ENCODE peak calls at places on chromosomes 13 and 19, in four cellular contexts. C, X, Q and Y are unnamed samples.
A peak's percentile ranks its signal among the peaks of the same experiment; 100 is the strongest.

GRCh38 chr19:6570754-6571153 is 20.2 kb downstream of the CD70 start:
- DNase-seq in C (no peak), X (no peak), Q (no peak), Y (no peak)

GRCh38 chr19:10612515-10613119 is 12.7 kb upstream of the SLC44A2 start:
- DNase-seq in C (no peak), X (no peak), Q (no peak), Y (no peak)

GRCh38 chr19:741506-742131 is 9.3 kb upstream of the MISP start:
- DNase-seq in C (no peak), X (no peak), Q (peak; percentile 44), Y (no peak)

GRCh38 chr13:88701551-88701950 is 1030.4 kb downstream of the SLITRK5 start:
- DNase-seq in C (no peak), X (no peak), Q (no peak), Y (no peak)

GRCh38 chr13:23320926-23321533 is 112.5 kb downstream of the SACS start:
- DNase-seq in C (no peak), X (no peak), Q (no peak), Y (no peak)

GRCh38 chr13:113410472-113411201 is 42.7 kb downstream of the ADPRHL1 start:
- DNase-seq in C (no peak), X (peak; percentile 89), Q (peak; percentile 37), Y (no peak)

GRCh38 chr19:51422053-51422448 is 4.6 kb upstream of the SIGLEC10 start:
- DNase-seq in C (no peak), X (peak; percentile 56), Q (peak; percentile 85), Y (no peak)

GRCh38 chr19:38401148-38401547 is 1.7 kb upstream of the FAM98C start:
- DNase-seq in C (no peak), X (no peak), Q (no peak), Y (no peak)

GRCh38 chr13:113124211-113125025 is 1.8 kb downstream of the F10 start:
- DNase-seq in C (no peak), X (no peak), Q (no peak), Y (no peak)

GRCh38 chr13:36298535-36299068 is 988 bp upstream of the CCDC169 start:
- DNase-seq in C (no peak), X (no peak), Q (peak; percentile 50), Y (no peak)

GRCh38 chr13:32940601-32941000 is 75.6 kb upstream of the KL start:
- DNase-seq in C (no peak), X (no peak), Q (no peak), Y (no peak)

GRCh38 chr19:3095375-3096191 is 1.4 kb downstream of the GNA11 start:
- DNase-seq in C (no peak), X (no peak), Q (no peak), Y (no peak)

GRCh38 chr19:1283207-1283916 is 2.3 kb upstream of the EFNA2 start:
- DNase-seq in C (no peak), X (no peak), Q (no peak), Y (no peak)

GRCh38 chr19:326851-327250 is 17.7 kb downstream of the MIER2 start:
- DNase-seq in C (no peak), X (no peak), Q (no peak), Y (no peak)

GRCh38 chr13:74136089-74136658 is 2.0 kb upstream of the KLF12 start:
- DNase-seq in C (no peak), X (no peak), Q (peak; percentile 11), Y (no peak)

GRCh38 chr13:51453959-51454703 is 1.3 kb upstream of the INTS6 start:
- DNase-seq in C (no peak), X (no peak), Q (peak; percentile 42), Y (no peak)

GRCh38 chr19:19643158-19644053 is at the start of gene GMIP:
- DNase-seq in C (no peak), X (peak; percentile 36), Q (peak; percentile 66), Y (no peak)

GRCh38 chr13:110283661-110284516 is 23.1 kb downstream of the COL4A1 start:
- DNase-seq in C (no peak), X (no peak), Q (no peak), Y (no peak)

GRCh38 chr13:41006951-41007350 is 12.2 kb downstream of the ELF1 start:
- DNase-seq in C (no peak), X (no peak), Q (no peak), Y (no peak)

GRCh38 chr13:106176103-106176502 is 359.4 kb downstream of the EFNB2 start:
- DNase-seq in C (no peak), X (no peak), Q (no peak), Y (no peak)
- H3K4me3 ChIP-seq in C (no peak overlapping the region), X (no peak overlapping the region), Q (no peak overlapping the region), Y (no peak overlapping the region)

GRCh38 chr19:33306191-33306590 is 3.9 kb upstream of the CEBPA start:
- DNase-seq in C (no peak), X (no peak), Q (no peak), Y (no peak)

GRCh38 chr19:33302175-33302973 is at the start of gene CEBPA:
- DNase-seq in C (no peak), X (peak; percentile 70), Q (peak; percentile 87), Y (no peak)

GRCh38 chr19:33304760-33305647 is 2.7 kb upstream of the CEBPA start:
- DNase-seq in C (no peak), X (no peak), Q (no peak), Y (no peak)

GRCh38 chr19:33302974-33303790 is 848 bp upstream of the CEBPA start:
- DNase-seq in C (no peak), X (no peak), Q (peak; percentile 60), Y (no peak)

DNA sequence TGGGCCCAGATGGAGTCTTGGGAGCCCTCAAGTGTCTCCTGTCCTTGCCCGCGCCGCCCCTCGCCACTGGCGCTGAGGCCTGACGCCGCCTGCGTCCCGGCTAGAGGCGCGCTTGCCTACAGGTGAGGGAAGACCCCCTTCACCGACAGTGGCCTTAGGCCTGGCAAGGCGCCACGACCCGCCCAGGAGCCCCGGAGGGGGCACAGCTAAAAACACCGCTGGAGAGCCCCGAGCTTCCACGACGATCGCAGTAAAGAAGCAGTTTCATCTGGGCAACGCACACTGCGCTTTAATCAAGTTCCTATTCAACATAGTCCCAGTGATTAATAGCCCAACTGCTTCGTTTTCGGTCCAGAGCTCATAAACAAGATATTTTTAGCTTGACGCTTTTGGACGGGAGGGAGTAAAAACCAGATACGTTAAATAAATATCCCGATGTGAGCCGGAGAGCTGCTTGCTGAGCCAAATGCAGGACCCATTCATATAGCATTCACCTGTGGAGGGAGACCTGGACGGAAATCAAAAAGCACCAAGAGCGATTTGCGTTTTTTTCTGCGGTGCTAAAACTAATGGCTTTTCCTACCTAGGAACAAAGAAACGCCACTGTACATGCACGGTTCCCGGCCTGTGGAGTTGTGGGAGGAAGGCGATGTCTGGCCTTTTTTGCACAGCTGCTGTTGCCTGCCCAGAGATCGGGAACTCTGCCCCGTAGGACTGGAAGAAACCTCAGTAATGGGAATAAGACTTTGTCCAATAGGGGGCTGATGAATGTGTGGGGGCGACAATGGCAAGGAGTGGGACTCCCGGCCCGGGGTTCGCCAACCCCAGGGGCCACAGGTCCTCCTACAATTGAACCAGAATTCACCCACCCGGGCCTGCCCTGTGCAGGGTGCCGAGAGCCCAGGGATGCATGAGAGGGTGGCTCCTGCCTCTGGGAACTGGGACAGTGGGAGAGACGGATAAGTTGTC is 1.7 kb upstream of the CEBPA start:
- DNase-seq in C (no peak), X (no peak), Q (no peak), Y (no peak)
- TF ChIP-seq EZH2 in C (no peak), X (no peak), Q (no peak), Y (no peak)

GRCh38 chr19:52742516-52742915 is 7.7 kb upstream of the ZNF611 start:
- DNase-seq in C (no peak), X (no peak), Q (no peak), Y (no peak)

GRCh38 chr19:52739576-52739975 is 4.7 kb upstream of the ZNF611 start:
- DNase-seq in C (no peak), X (no peak), Q (no peak), Y (no peak)

GRCh38 chr19:52741951-52742485 is 7.2 kb upstream of the ZNF611 start:
- DNase-seq in C (no peak), X (no peak), Q (no peak), Y (no peak)
- H3K27ac ChIP-seq in C (no peak overlapping the region), X (no peak overlapping the region), Q (no peak overlapping the region), Y (no peak overlapping the region)

DNA sequence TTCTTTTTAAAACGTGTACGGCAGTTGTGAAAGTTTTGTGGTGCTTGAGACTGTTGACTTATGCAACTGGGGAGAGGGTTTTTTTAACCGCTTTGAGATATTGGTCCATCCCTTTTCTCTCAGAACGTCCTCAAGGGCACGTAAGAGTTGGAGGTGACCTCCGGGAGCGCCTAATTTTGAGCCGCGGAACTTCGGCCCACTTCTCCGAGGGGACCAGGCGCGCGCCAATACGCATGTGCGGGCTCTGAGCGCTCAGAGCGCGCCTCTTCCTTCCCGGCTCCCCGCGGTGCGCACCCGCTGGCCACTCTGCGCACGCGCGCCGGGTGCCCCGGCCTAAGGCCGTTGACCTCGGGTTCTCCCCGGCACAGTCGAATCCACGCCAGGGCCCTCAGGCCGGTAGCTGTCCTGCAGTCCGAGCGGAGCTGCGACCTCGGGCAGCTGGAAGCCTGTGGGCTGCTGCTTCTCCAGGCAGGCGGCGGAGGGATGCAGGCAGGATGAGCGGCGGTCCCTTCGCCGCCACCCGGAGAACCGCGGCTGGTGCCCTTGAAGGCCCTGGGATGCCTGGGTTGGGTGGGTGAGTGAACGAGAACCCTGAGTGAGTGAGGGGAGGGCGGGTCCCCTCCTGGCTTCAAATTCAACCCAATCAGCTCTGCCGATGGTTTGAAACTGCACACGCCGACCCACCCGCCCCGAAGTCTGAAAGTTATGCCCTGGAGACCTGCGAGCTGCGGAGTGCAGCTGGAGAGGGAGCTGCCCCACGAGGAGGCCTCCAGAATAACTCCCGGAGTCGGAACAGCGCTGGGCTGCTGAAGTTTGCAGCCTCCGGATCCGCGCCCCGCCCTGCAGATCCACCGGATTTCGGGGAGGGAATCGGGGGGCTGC is 7.3 kb downstream of the POU4F1 start:
- DNase-seq in C (no peak), X (no peak), Q (peak; percentile 66), Y (no peak)
- H3K4me3 ChIP-seq in C (peak overlapping the region; percentile 43), X (no peak overlapping the region), Q (peak overlapping the region; percentile 43), Y (no peak overlapping the region)

DNA sequence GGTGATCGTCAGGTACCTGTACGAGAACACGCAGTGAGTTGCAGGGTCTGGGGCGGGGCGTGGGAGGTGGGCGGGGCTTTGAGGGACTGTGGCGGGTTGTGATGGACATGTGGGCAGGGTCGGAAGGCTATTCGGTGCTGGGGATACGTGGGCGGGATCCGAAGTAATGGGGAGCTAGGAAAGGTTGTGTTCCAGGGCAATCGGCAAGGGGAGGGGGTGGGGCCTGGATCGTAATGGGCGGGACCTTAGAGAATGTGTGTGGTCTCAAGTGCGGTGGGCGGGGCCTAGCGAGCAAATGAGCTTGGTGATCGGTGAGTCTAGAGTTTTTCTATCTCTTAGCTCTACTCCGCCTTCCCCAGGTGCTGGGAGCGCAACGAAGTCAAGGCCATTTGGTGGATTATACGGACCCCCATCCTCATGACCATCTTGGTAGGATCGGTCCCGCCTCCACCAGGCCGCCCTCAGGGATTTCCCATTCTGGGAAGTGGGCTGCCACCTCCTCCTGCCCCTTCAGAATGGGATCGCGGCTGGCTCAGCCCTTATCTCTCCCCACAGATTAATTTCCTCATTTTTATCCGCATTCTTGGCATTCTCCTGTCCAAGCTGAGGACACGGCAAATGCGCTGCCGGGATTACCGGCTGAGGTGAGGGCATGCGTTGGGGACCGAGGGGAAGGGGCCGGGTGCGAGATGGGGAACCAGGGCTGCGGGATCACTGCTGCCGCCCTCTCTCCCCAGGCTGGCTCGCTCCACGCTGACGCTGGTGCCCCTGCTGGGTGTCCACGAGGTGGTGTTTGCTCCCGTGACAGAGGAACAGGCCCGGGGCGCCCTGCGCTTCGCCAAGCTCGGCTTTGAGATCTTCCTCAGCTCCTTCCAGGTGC is 9.6 kb downstream of the GIPR start:
- DNase-seq in C (peak; percentile 81), X (peak; percentile 99), Q (peak; percentile 97), Y (peak; percentile 75)
- TF ChIP-seq EZH2 in C (no peak), X (no peak), Q (no peak), Y (no peak)

GRCh38 chr19:57813919-57814504 is 701 bp downstream of the ZNF552 start:
- DNase-seq in C (no peak), X (no peak), Q (no peak), Y (no peak)
- H3K27ac ChIP-seq in C (peak overlapping the region; percentile 82), X (peak overlapping the region; percentile 58), Q (peak overlapping the region; percentile 75), Y (no peak overlapping the region)

GRCh38 chr19:56098731-56099577 is 22.1 kb downstream of the ZNF787 start:
- DNase-seq in C (no peak), X (no peak), Q (no peak), Y (no peak)
- H3K4me3 ChIP-seq in C (no peak overlapping the region), X (no peak overlapping the region), Q (no peak overlapping the region), Y (no peak overlapping the region)